ENCODE peak calls at places on chromosome 7, in ten cellular contexts. L is activated CD4-positive, alpha-beta T cell treated with anti-CD3 and anti-CD28 coated beads, Interleukin-2, amount 50 U/mL, for 1 hour; U is activated T-helper 1 cell treated with anti-CD3 and anti-CD28 coated beads, Interleukin-12 subunit alpha, Interleukin-12 subunit beta, Interleukin-2, Interleukin-4 antibody, amounts not matched to agents 30 ng/mL and 10 ng/mL and 1 ng/mL, durations not matched to agents 14 hours and 24 hours and 36 hours; W is GM03348; F is colonic mucosa; A is natural killer cell; V is germinal center; S is CD4-positive, CD25-positive, alpha-beta regulatory T cell; C is adrenal gland; D is DND-41. Y is an unnamed sample.

GRCh38 chr7:63030061-63030460 is 968.6 kb upstream of the ZNF722 start:
- DNase-seq in F (no peak), L (no peak), D (no peak), V (no peak), C (no peak), U (no peak), S (no peak), W (no peak), A (no peak), Y (no peak)

GRCh38 chr7:137399827-137400823 is 56.6 kb upstream of the PTN start:
- DNase-seq in C (no peak), U (no peak), L (no peak), V (no peak), F (no peak), A (no peak), D (no peak), S (no peak), W (peak), Y (no peak)

GRCh38 chr7:8442295-8442813 is 8.9 kb downstream of the NXPH1 start:
- DNase-seq in A (no peak), V (no peak), U (no peak), W (no peak), F (no peak), C (no peak), L (no peak), S (no peak), D (no peak), Y (no peak)

GRCh38 chr7:149130572-149131198 is 4.6 kb upstream of the ZNF425 start:
- DNase-seq in S (no peak), U (no peak), C (no peak), D (no peak), W (no peak), A (no peak), L (no peak), F (no peak), V (no peak), Y (no peak)

GRCh38 chr7:90211391-90212148 is at the start of gene STEAP2:
- DNase-seq in L (no peak), F (peak), S (no peak), C (peak), V (peak), U (peak), D (no peak), A (no peak), W (peak), Y (peak)

GRCh38 chr7:158778476-158778875 is 50.8 kb downstream of the ESYT2 start:
- DNase-seq in C (no peak), W (peak), S (no peak), U (no peak), V (no peak), D (no peak), F (no peak), L (no peak), A (no peak), Y (no peak)

GRCh38 chr7:20376796-20377195 is 46.1 kb downstream of the ITGB8 start:
- DNase-seq in U (no peak), D (no peak), S (no peak), F (no peak), W (no peak), C (no peak), A (no peak), L (no peak), V (no peak), Y (no peak)

GRCh38 chr7:73841689-73842247 is 548 bp downstream of the METTL27 start:
- DNase-seq in U (no peak), S (no peak), L (no peak), C (no peak), F (no peak), A (no peak), V (no peak), D (no peak), W (no peak), Y (no peak)

GRCh38 chr7:158816271-158816670 is 13.0 kb downstream of the ESYT2 start:
- DNase-seq in F (no peak), W (peak), D (no peak), S (no peak), L (no peak), C (no peak), V (no peak), U (no peak), A (no peak), Y (no peak)

GRCh38 chr7:142384508-142384922 is 126.7 kb upstream of the PRSS58 start:
- DNase-seq in V (no peak), A (no peak), S (no peak), C (no peak), F (no peak), U (peak), W (peak), L (peak), D (peak), Y (no peak)

GRCh38 chr7:13826752-13827151 is 162.7 kb downstream of the ETV1 start:
- DNase-seq in C (no peak), D (no peak), A (no peak), W (no peak), L (no peak), U (no peak), V (no peak), S (no peak), F (no peak), Y (no peak)

Y was measured in body of pancreas.